ENCODE peak calls at places on chromosomes 11 and 22, in seven cellular contexts. Z is left lung; J is GM23338; F is lung; V is heart left ventricle; K is CD8-positive, alpha-beta T cell; P is cardiac muscle cell. W is an unnamed sample.

GRCh38 chr11:123518496-123519054 is 88.5 kb downstream of the GRAMD1B start:
- DNase-seq in Z (no peak), J (no peak), F (no peak), V (no peak), K (no peak), P (no peak), W (no peak)

GRCh38 chr11:35784699-35785098 is 122.1 kb downstream of the TRIM44 start:
- DNase-seq in Z (no peak), J (no peak), F (no peak), V (no peak), K (no peak), P (no peak), W (no peak)

GRCh38 chr11:96161271-96162089 is 181.5 kb downstream of the MAML2 start:
- DNase-seq in Z (no peak), J (peak; percentile 37), F (no peak), V (no peak), K (no peak), P (peak; percentile 58), W (peak; percentile 80)

GRCh38 chr11:72716291-72716690 is 35.9 kb downstream of the ARAP1 start:
- DNase-seq in Z (no peak), J (no peak), F (no peak), V (peak; percentile 51), K (no peak), P (no peak), W (no peak)

GRCh38 chr22:21032037-21032842 is at the start of gene SLC7A4:
- DNase-seq in Z (no peak), J (peak; percentile 51), F (no peak), V (no peak), K (no peak), P (no peak), W (peak; percentile 21)

GRCh38 chr11:99260696-99261095 is 239.9 kb downstream of the CNTN5 start:
- DNase-seq in Z (no peak), J (peak; percentile 64), F (no peak), V (no peak), K (no peak), P (peak; percentile 2), W (no peak)

GRCh38 chr11:80379620-80380278 is 938.9 kb upstream of the TENM4 start:
- DNase-seq in Z (no peak), J (peak; percentile 20), F (no peak), V (no peak), K (no peak), P (no peak), W (no peak)

GRCh38 chr22:39214383-39215069 is 30.3 kb downstream of the PDGFB start:
- DNase-seq in Z (peak; percentile 34), J (peak; percentile 96), F (no peak), V (no peak), K (no peak), P (peak; percentile 12), W (no peak)

GRCh38 chr11:69463181-69463891 is 18.1 kb upstream of the LINC01488 start:
- DNase-seq in Z (peak; percentile 63), J (peak; percentile 65), F (no peak), V (peak; percentile 62), K (no peak), P (peak; percentile 81), W (peak; percentile 73)

DNA sequence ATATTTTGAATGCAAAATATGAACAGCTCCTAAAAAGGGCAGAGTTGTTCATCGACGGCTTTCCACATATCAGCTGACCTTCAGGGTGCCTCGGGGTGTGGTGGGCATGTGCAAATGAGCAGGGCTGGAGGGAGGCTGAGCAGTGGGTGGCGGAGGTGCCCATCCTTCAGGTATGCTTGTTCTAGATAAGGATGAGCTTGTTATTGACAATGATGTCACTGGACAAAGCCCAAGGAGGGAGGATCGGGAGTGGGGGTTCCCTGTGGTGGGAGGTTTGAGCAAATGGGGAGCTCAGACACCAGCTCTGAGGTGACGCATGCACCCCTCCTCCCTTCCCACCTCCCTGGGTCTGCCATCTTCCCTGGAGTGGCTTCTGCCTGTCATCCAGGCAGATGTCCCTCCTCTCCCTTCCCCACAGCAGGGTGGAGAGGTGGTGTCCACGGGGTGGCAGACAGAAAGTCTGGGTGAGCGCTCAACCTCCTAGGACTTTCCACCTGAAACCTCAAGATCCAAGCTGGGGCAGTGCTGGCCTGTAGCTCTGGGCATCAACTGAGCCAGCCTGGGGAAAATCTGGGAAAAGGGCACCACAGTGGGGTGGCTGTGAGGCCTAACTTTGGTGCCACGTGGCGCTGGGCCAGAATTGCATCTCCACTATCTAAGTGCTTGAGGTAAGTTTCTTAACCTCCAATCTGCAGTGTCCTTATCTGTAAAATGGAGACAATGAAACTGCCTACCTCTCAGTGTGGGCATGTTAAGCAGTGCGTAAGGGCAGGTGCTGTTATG is 106.3 kb upstream of the THY1 start:
- DNase-seq in Z (peak; percentile 10), J (no peak), F (no peak), V (no peak), K (no peak), P (no peak), W (no peak)
- TF ChIP-seq CTCF in Z (no peak), J (no peak), F (no peak), V (no peak), K (no peak), P (no peak), W (no peak)

GRCh38 chr22:45975266-45976161 is 1.4 kb downstream of the WNT7B start:
- DNase-seq in Z (no peak), J (peak; percentile 78), F (peak; percentile 65), V (no peak), K (no peak), P (no peak), W (no peak)

GRCh38 chr22:45972091-45972867 is 4.7 kb downstream of the WNT7B start:
- DNase-seq in Z (no peak), J (peak; percentile 65), F (no peak), V (no peak), K (no peak), P (no peak), W (no peak)

GRCh38 chr22:45976351-45977002 is 485 bp downstream of the WNT7B start:
- DNase-seq in Z (no peak), J (peak; percentile 30), F (no peak), V (no peak), K (no peak), P (no peak), W (no peak)

GRCh38 chr22:45972868-45973212 is 4.1 kb downstream of the WNT7B start:
- DNase-seq in Z (no peak), J (no peak), F (no peak), V (no peak), K (no peak), P (no peak), W (no peak)

GRCh38 chr22:45974498-45974897 is 2.5 kb downstream of the WNT7B start:
- DNase-seq in Z (no peak), J (no peak), F (peak; percentile 42), V (no peak), K (no peak), P (no peak), W (no peak)
- H3K4me3 ChIP-seq in Z (no peak overlapping the region), J (no peak overlapping the region), F (no peak overlapping the region), V (no peak overlapping the region), K (no peak overlapping the region), P (no peak overlapping the region), W (no peak overlapping the region)

GRCh38 chr11:59668950-59669610 is at the start of gene PATL1:
- DNase-seq in Z (peak; percentile 100), J (peak; percentile 98), F (peak; percentile 99), V (peak; percentile 100), K (peak; percentile 99), P (peak; percentile 99), W (peak; percentile 100)
- TF ChIP-seq CTCF in Z (no peak), J (no peak), F (no peak), V (no peak), K (no peak), P (no peak), W (no peak)

GRCh38 chr11:47516984-47517853 is 35.7 kb downstream of the CELF1 start:
- DNase-seq in Z (no peak), J (no peak), F (no peak), V (no peak), K (no peak), P (no peak), W (no peak)
- H3K4me3 ChIP-seq in Z (no peak overlapping the region), J (no peak overlapping the region), F (no peak overlapping the region), V (no peak overlapping the region), K (no peak overlapping the region), P (no peak overlapping the region), W (no peak overlapping the region)

GRCh38 chr11:14644396-14645246 is 1.0 kb downstream of the PDE3B start:
- DNase-seq in Z (peak; percentile 45), J (peak; percentile 68), F (no peak), V (peak; percentile 46), K (peak; percentile 28), P (peak; percentile 41), W (peak; percentile 20)
- TF ChIP-seq CTCF in Z (no peak), J (peak; percentile 3), F (no peak), V (no peak), K (no peak), P (peak; percentile 17), W (peak; percentile 14)

GRCh38 chr11:64298966-64299846 is 952 bp upstream of the CATSPERZ start:
- DNase-seq in Z (no peak), J (peak; percentile 40), F (no peak), V (peak; percentile 79), K (no peak), P (peak; percentile 42), W (peak; percentile 24)
- H3K4me3 ChIP-seq in Z (peak overlapping the region; percentile 39), J (peak overlapping the region; percentile 56), F (no peak overlapping the region), V (peak overlapping the region; percentile 49), K (peak overlapping the region; percentile 42), P (peak overlapping the region; percentile 3), W (peak overlapping the region; percentile 38)

DNA sequence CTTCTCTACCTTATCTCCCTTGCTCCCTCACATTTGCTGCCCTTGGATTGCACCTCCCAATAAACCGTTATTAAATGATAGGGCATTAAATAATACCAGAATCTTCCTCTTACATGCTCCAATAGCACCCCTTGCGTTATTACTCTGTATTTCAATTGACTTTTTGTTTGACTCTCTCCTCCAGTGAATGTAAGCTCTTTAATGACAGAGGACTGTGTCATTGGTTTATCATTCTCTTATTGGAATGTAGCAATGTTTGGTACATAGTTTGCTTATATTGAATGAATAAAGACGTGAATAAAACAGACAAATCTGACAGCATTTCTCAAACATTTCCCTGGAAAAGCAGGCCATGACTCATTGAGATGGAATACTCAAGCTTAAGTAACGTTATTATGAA is 8.7 kb upstream of the MPEG1 start:
- DNase-seq in Z (no peak), J (no peak), F (no peak), V (no peak), K (no peak), P (peak; percentile 72), W (peak; percentile 76)
- TF ChIP-seq CTCF in Z (no peak), J (no peak), F (no peak), V (no peak), K (no peak), P (peak; percentile 33), W (no peak)

GRCh38 chr11:45333506-45333971 is 47.4 kb upstream of the SYT13 start:
- DNase-seq in Z (no peak), J (peak; percentile 76), F (peak; percentile 44), V (peak; percentile 71), K (no peak), P (peak; percentile 92), W (peak; percentile 76)

GRCh38 chr11:45334410-45334809 is 48.3 kb upstream of the SYT13 start:
- DNase-seq in Z (no peak), J (no peak), F (no peak), V (no peak), K (no peak), P (no peak), W (no peak)

GRCh38 chr11:45333023-45333422 is 46.9 kb upstream of the SYT13 start:
- DNase-seq in Z (no peak), J (no peak), F (no peak), V (no peak), K (no peak), P (peak; percentile 18), W (peak; percentile 29)

GRCh38 chr11:45331839-45332485 is 45.8 kb upstream of the SYT13 start:
- DNase-seq in Z (no peak), J (peak; percentile 41), F (no peak), V (no peak), K (no peak), P (no peak), W (no peak)

GRCh38 chr11:45332486-45332934 is 46.4 kb upstream of the SYT13 start:
- DNase-seq in Z (no peak), J (peak; percentile 72), F (no peak), V (no peak), K (no peak), P (peak; percentile 66), W (peak; percentile 12)
- H3K4me3 ChIP-seq in Z (peak overlapping the region; percentile 14), J (no peak overlapping the region), F (no peak overlapping the region), V (peak overlapping the region; percentile 44), K (no peak overlapping the region), P (no peak overlapping the region), W (no peak overlapping the region)